ENCODE peak calls at places on chromosomes 6 and 20, in four cellular contexts. A, C, J and I are unnamed samples.

GRCh38 chr20:10307359-10307735 is 88.7 kb downstream of the SNAP25 start:
- DNase-seq in A (no peak), J (no peak), C (no peak), I (no peak)

GRCh38 chr6:27867941-27868705 is 44.1 kb downstream of the OR2B2 start:
- DNase-seq in A (no peak), C (no peak), J (no peak), I (no peak)

GRCh38 chr20:46826343-46826984 is 68.2 kb upstream of the EYA2 start:
- DNase-seq in J (peak), C (no peak), A (no peak), I (peak)

GRCh38 chr6:12594541-12594893 is 122.0 kb upstream of the PHACTR1 start:
- DNase-seq in A (no peak), J (no peak), C (no peak), I (no peak)

GRCh38 chr6:157022022-157022740 is 245.0 kb downstream of the ARID1B start:
- DNase-seq in A (peak), J (peak), C (peak), I (peak)

GRCh38 chr6:134678436-134678889 is 271.4 kb downstream of the ALDH8A1 start:
- DNase-seq in A (no peak), J (no peak), C (peak), I (no peak)

GRCh38 chr6:64376394-64376793 is 740.8 kb downstream of the PHF3 start:
- DNase-seq in C (no peak), A (peak), J (no peak), I (no peak)

GRCh38 chr6:43451348-43451747 is 4.0 kb downstream of the DLK2 start:
- DNase-seq in A (no peak), C (no peak), J (no peak), I (peak)

GRCh38 chr20:17498181-17498580 is 33.0 kb downstream of the BFSP1 start:
- DNase-seq in C (no peak), J (peak), A (no peak), I (peak)

GRCh38 chr6:33812669-33813068 is 8.9 kb upstream of the MLN start:
- DNase-seq in J (peak), A (peak), C (peak), I (peak)

GRCh38 chr20:46035713-46036112 is 6.7 kb downstream of the SLC12A5 start:
- DNase-seq in A (no peak), C (no peak), J (no peak), I (no peak)

GRCh38 chr6:29504961-29505360 is 17.2 kb upstream of the MAS1L start:
- DNase-seq in A (no peak), J (no peak), C (no peak), I (no peak)

GRCh38 chr20:33648396-33649004 is 13.6 kb upstream of the C20orf144 start:
- DNase-seq in A (no peak), J (peak), C (no peak), I (peak)

GRCh38 chr20:9241232-9241692 is 172.4 kb downstream of the PLCB4 start:
- DNase-seq in J (peak), C (peak), A (no peak), I (peak)

GRCh38 chr6:148888853-148889252 is 142.0 kb downstream of the UST start:
- DNase-seq in C (no peak), A (no peak), J (no peak), I (no peak)

GRCh38 chr6:108116424-108116780 is 41.9 kb upstream of the OSTM1 start:
- DNase-seq in C (no peak), A (no peak), J (no peak), I (no peak)

GRCh38 chr6:149545258-149545753 is 537 bp downstream of the PPIL4 start:
- DNase-seq in C (peak), J (no peak), A (peak), I (peak)

GRCh38 chr20:50186151-50186885 is 4.3 kb upstream of the CEBPB start:
- DNase-seq in C (no peak), A (peak), J (peak), I (peak)

GRCh38 chr6:116221067-116221466 is 32.8 kb downstream of the TSPYL4 start:
- DNase-seq in J (no peak), A (no peak), C (no peak), I (peak)

GRCh38 chr6:32529697-32530429 is at the start of gene HLA-DRB5:
- DNase-seq in J (no peak), C (no peak), A (peak), I (no peak)

GRCh38 chr6:97405818-97406409 is 122.9 kb upstream of the MMS22L start:
- DNase-seq in C (no peak), J (no peak), A (peak), I (no peak)

GRCh38 chr6:48098923-48099322 is 12.1 kb downstream of the PTCHD4 start:
- DNase-seq in J (peak), C (no peak), A (no peak), I (no peak)

GRCh38 chr20:23047738-23048214 is 1.7 kb downstream of the THBD start:
- DNase-seq in J (no peak), A (peak), C (no peak), I (peak)

GRCh38 chr20:48169650-48170049 is 384.4 kb upstream of the SULF2 start:
- DNase-seq in C (no peak), J (no peak), A (no peak), I (no peak)

GRCh38 chr6:17278289-17279061 is 2.7 kb upstream of the RBM24 start:
- DNase-seq in A (no peak), C (peak), J (peak), I (peak)

GRCh38 chr6:45650527-45651135 is 272.9 kb upstream of the SUPT3H start:
- DNase-seq in C (peak), A (no peak), J (peak), I (peak)

GRCh38 chr20:49216991-49217578 is 2.1 kb upstream of the DDX27 start:
- DNase-seq in C (peak), A (peak), J (peak), I (peak)

GRCh38 chr6:26204332-26205160 is 117.3 kb downstream of the HFE start:
- DNase-seq in A (peak), C (peak), J (peak), I (peak)

GRCh38 chr6:37204014-37204751 is 34.2 kb downstream of the PIM1 start:
- DNase-seq in C (no peak), A (no peak), J (peak), I (peak)

GRCh38 chr6:133623621-133624020 is 265.3 kb upstream of the TCF21 start:
- DNase-seq in C (no peak), J (no peak), A (no peak), I (no peak)

GRCh38 chr6:133621751-133622150 is 267.2 kb upstream of the TCF21 start:
- DNase-seq in C (no peak), A (no peak), J (no peak), I (peak)

GRCh38 chr6:133623065-133623464 is 265.8 kb upstream of the TCF21 start:
- DNase-seq in A (no peak), J (no peak), C (no peak), I (no peak)
- H3K4me3 ChIP-seq in A (no peak), J (no peak), C (no peak), I (no peak)

DNA sequence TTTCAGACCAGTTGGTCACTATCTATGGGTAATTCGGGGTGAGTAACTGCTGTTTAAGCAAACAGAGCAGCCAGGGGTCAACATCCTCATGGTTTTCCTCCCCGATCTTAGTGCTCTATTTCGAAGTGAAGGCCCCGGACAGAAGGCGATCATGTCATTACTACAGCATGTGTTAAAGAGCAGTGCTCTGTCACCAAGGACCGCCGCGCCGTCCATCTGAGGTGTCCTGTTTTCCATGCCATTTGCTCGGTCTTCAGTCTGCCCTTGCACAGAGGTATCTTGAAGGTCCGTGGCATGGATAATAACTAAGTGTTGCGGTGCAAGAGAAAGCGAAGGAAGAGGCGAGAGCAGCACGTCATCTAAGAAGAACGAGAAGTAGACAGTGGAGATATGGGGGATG is 25.1 kb downstream of the PPP1R3G start:
- DNase-seq in C (no peak), A (no peak), J (no peak), I (no peak)
- H3K4me3 ChIP-seq in C (no peak), A (no peak), J (no peak), I (no peak)

DNA sequence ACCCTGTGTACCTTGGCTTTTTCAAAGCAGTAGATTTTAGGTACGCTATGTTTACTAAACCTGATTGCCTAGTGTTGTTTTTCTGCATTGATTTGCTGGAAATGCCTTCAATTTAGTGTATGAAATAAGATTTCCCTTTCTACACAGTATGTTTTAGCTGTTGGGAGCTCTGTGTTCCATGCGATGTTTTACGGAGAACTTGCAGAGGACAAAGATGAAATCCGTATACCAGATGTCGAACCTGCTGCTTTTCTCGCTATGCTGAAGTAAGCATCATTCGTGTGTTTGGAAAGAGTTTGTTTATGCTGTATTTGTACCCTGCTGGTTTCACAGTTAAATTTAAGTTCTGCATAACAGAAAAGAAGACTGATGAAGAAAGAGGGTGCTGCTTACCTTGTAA is 1.9 kb downstream of the BTBD3 start:
- DNase-seq in A (no peak), C (no peak), J (no peak), I (no peak)
- H3K4me3 ChIP-seq in A (no peak), C (no peak), J (no peak), I (no peak)

GRCh38 chr20:36860811-36861624 is 14.9 kb upstream of the TLDC2 start:
- DNase-seq in J (no peak), C (no peak), A (no peak), I (no peak)
- H3K4me3 ChIP-seq in J (peak), C (peak), A (peak), I (peak)

GRCh38 chr6:39312912-39313525 is 1.2 kb downstream of the KCNK17 start:
- DNase-seq in A (no peak), C (no peak), J (no peak), I (no peak)

GRCh38 chr6:39310542-39310941 is 3.7 kb downstream of the KCNK17 start:
- DNase-seq in A (no peak), C (no peak), J (no peak), I (no peak)

GRCh38 chr6:39313526-39314272 is 520 bp downstream of the KCNK17 start:
- DNase-seq in A (peak), C (no peak), J (no peak), I (no peak)

GRCh38 chr6:39317256-39317655 is 3.0 kb upstream of the KCNK17 start:
- DNase-seq in C (no peak), J (no peak), A (no peak), I (no peak)

GRCh38 chr6:39314273-39314790 is at the start of gene KCNK17:
- DNase-seq in J (no peak), C (no peak), A (peak), I (no peak)
- H3K4me3 ChIP-seq in J (no peak), C (no peak), A (peak), I (no peak)

GRCh38 chr20:13654463-13655023 is 15.8 kb upstream of the TASP1 start:
- DNase-seq in J (no peak), A (no peak), C (no peak), I (no peak)
- H3K4me3 ChIP-seq in J (no peak), A (no peak), C (no peak), I (no peak)

GRCh38 chr6:39932386-39932785 is 1.9 kb downstream of the MOCS1 start:
- DNase-seq in C (no peak), A (no peak), J (no peak), I (no peak)
- H3K4me3 ChIP-seq in C (no peak), A (peak), J (no peak), I (no peak)

GRCh38 chr20:18507218-18508191 is at the start of gene SEC23B:
- DNase-seq in J (peak), C (peak), A (peak), I (peak)

GRCh38 chr20:18506744-18507143 is 996 bp upstream of the SEC23B start:
- DNase-seq in C (no peak), J (peak), A (peak), I (peak)

GRCh38 chr20:18504479-18505060 is 3.2 kb upstream of the SEC23B start:
- DNase-seq in J (no peak), A (peak), C (no peak), I (no peak)
- H3K4me3 ChIP-seq in J (no peak), A (no peak), C (no peak), I (no peak)

GRCh38 chr20:58147628-58148370 is 80.7 kb downstream of the ANKRD60 start:
- DNase-seq in J (no peak), A (peak), C (no peak), I (no peak)

GRCh38 chr20:58146761-58147160 is 81.7 kb downstream of the ANKRD60 start:
- DNase-seq in C (no peak), A (no peak), J (no peak), I (no peak)

GRCh38 chr20:58145506-58146080 is 82.9 kb downstream of the ANKRD60 start:
- DNase-seq in J (no peak), A (no peak), C (no peak), I (no peak)

GRCh38 chr20:58144071-58144470 is 84.4 kb downstream of the ANKRD60 start:
- DNase-seq in A (no peak), J (no peak), C (no peak), I (no peak)

GRCh38 chr20:58146081-58146734 is 82.2 kb downstream of the ANKRD60 start:
- DNase-seq in J (no peak), A (no peak), C (no peak), I (no peak)
- H3K4me3 ChIP-seq in J (no peak), A (no peak), C (no peak), I (no peak)